ENCODE peak calls at places on chromosomes 13 and 19, in six cellular contexts. N is spleen, V is stomach, E is A549, O is heart left ventricle, K is endothelial cell of umbilical vein. Y is an unnamed sample.

GRCh38 chr13:31905896-31906295 is 125.7 kb upstream of the FRY start:
- DNase-seq in K (no peak), N (no peak), V (no peak), E (no peak), O (no peak), Y (no peak)

GRCh38 chr13:79591493-79591892 is 110.5 kb downstream of the NDFIP2 start:
- DNase-seq in N (no peak), K (no peak), V (no peak), E (no peak), O (no peak), Y (no peak)

GRCh38 chr19:30229524-30230174 is 142.5 kb upstream of the ZNF536 start:
- DNase-seq in V (no peak), N (no peak), K (no peak), E (no peak), O (no peak), Y (no peak)

GRCh38 chr13:110103026-110103425 is 203.9 kb downstream of the COL4A1 start:
- DNase-seq in E (no peak), K (no peak), V (no peak), O (no peak), N (no peak), Y (no peak)

GRCh38 chr13:98582947-98583346 is 6.0 kb upstream of the STK24 start:
- DNase-seq in E (no peak), O (no peak), K (no peak), N (no peak), V (no peak), Y (no peak)

GRCh38 chr13:23901365-23901764 is 4.1 kb upstream of the C1QTNF9B start:
- DNase-seq in V (no peak), E (no peak), O (no peak), K (peak; percentile 22), N (no peak), Y (no peak)

GRCh38 chr13:25137624-25137892 is 34.5 kb downstream of the AMER2 start:
- DNase-seq in N (no peak), K (no peak), E (no peak), O (no peak), V (no peak), Y (no peak)

GRCh38 chr19:33688657-33688992 is 66.9 kb downstream of the CHST8 start:
- DNase-seq in E (no peak), V (no peak), K (no peak), O (no peak), N (peak; percentile 59), Y (no peak)

GRCh38 chr19:55553217-55554182 is 8.2 kb upstream of the SBK3 start:
- DNase-seq in K (no peak), O (no peak), E (no peak), N (no peak), V (no peak), Y (no peak)

GRCh38 chr13:54124700-54125099 is 1096.1 kb downstream of the OLFM4 start:
- DNase-seq in K (no peak), V (no peak), O (no peak), E (no peak), N (no peak), Y (no peak)

GRCh38 chr19:51246153-51246552 is 4.7 kb upstream of the SIGLECL1 start:
- DNase-seq in N (no peak), O (no peak), V (no peak), E (no peak), K (no peak), Y (no peak)

GRCh38 chr13:113062691-113063090 is 42.9 kb upstream of the F7 start:
- DNase-seq in V (no peak), O (no peak), K (no peak), E (no peak), N (no peak), Y (no peak)

GRCh38 chr13:50130686-50131051 is 115.4 kb downstream of the KCNRG start:
- DNase-seq in O (peak; percentile 50), N (peak; percentile 84), E (peak; percentile 8), V (no peak), K (peak; percentile 53), Y (peak; percentile 59)

GRCh38 chr13:110560606-110561334 is 752 bp downstream of the RAB20 start:
- DNase-seq in K (peak; percentile 38), V (peak; percentile 57), O (peak; percentile 51), N (no peak), E (no peak), Y (no peak)

GRCh38 chr13:89066868-89067466 is 1395.8 kb downstream of the SLITRK5 start:
- DNase-seq in K (no peak), E (peak; percentile 0), N (no peak), V (no peak), O (no peak), Y (no peak)

GRCh38 chr13:32731576-32731975 is 145.3 kb downstream of the PDS5B start:
- DNase-seq in V (no peak), K (peak; percentile 71), N (no peak), O (no peak), E (no peak), Y (no peak)

GRCh38 chr19:11554160-11554559 is 4.9 kb downstream of the ELOF1 start:
- DNase-seq in N (no peak), V (no peak), E (no peak), O (no peak), K (no peak), Y (peak; percentile 80)

GRCh38 chr13:45257638-45258338 is 56.9 kb upstream of the KCTD4 start:
- DNase-seq in N (no peak), K (no peak), V (no peak), E (no peak), O (no peak), Y (no peak)

GRCh38 chr13:19056984-19057490 is 124.6 kb downstream of the TUBA3C start:
- DNase-seq in V (no peak), E (no peak), N (peak; percentile 64), K (no peak), O (no peak), Y (no peak)

GRCh38 chr13:106424805-106425204 is 110.7 kb downstream of the EFNB2 start:
- DNase-seq in O (no peak), N (no peak), E (no peak), K (no peak), V (no peak), Y (no peak)

GRCh38 chr13:51729853-51730553 is 74.0 kb downstream of the DHRS12 start:
- DNase-seq in E (no peak), N (no peak), V (no peak), K (peak; percentile 71), O (peak; percentile 47), Y (no peak)

GRCh38 chr13:94028234-94029145 is 451.0 kb downstream of the DCT start:
- DNase-seq in K (no peak), O (no peak), E (no peak), N (no peak), V (no peak), Y (no peak)

GRCh38 chr19:2519482-2519881 is 43.6 kb downstream of the GADD45B start:
- DNase-seq in O (no peak), E (no peak), K (no peak), N (no peak), V (no peak), Y (no peak)

GRCh38 chr19:16233081-16233776 is 35.5 kb downstream of the AP1M1 start:
- DNase-seq in V (no peak), N (no peak), E (no peak), O (no peak), K (no peak), Y (no peak)

GRCh38 chr19:36210497-36210896 is 4.0 kb downstream of the ZNF565 start:
- DNase-seq in E (no peak), N (no peak), K (no peak), O (no peak), V (no peak), Y (no peak)

DNA sequence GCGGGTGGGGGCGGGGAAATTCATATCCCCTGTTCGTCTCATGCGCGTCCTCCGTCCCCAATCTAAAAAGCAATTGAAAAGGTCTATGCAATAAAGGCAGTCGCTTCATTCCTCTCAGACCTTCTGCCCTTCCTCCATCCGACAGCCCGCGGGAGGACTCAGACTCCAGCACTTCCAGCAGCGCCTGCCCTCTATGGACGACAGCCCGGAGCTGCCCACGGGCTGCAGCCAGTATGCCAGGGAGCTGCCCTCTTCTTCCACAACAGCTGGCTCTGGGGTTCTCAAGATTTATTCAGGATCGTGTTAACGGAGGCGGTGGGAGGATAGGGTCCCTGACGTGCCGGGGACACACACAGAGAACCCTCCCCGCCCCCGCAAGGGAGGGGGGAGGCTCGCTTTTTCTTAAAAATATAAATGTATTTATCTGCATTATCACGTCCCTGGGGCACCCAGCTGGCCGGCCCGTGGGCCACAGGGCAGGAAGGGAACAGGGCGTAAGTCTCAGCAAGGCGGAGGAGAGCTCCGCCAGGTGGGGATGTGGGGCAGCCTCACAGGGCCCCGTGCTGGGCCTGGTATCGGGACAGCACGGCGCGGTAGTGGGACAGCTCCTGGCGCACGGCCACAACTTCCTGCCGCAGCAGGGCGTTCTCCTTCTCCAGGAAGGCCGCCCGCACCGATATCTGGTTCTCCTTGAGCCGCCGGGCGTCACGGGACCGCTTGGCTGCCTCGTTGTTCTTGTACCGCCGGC is 6.7 kb downstream of the DBP start:
- DNase-seq in V (peak; percentile 95), E (no peak), O (peak; percentile 90), K (peak; percentile 70), N (peak; percentile 91), Y (peak; percentile 85)
- TF ChIP-seq CTCF in V (peak; percentile 26), E (no peak), O (peak; percentile 29), K (peak; percentile 33), N (no peak), Y (no peak)

DNA sequence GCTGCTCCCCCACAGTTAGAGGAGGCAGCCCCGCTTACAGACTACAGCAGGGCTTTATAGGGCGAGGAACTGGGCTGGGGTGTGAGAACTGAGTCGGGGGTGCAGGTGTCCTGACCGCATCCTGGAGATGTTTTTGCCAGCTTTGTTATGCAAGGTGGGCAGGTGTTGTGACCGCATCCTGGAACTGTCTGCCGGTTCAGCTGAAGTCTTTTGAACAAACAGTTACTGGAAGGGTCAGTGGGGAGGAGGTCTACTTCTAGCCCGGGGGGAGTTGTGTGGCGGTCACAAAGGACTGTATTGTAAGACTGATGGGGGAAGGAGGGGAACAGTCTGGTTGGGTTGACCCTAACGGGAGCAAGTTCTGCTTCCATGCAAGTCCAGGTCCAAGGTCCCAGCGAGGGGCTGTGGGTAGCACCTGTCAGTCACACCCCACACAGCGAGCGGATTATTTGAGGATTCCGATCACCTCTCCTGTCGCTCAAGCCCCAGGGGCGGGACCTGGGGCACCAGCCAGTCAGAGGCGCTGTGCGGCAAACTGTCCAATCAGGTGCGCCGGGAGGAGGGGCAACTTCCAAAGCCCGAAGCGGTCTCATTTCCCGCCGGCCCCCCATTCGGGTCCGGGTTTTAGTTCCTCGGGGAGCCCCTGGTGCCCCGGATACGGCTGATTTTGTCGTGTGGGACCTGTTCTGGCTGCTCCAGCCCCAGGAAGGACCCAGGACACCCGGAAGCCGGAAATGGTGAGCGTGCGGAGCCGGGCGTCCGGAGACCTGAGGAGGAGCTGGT is at the start of gene ZNF101:
- DNase-seq in E (peak; percentile 74), N (peak; percentile 97), K (peak; percentile 91), V (peak; percentile 93), O (peak; percentile 96), Y (peak; percentile 98)
- TF ChIP-seq POLR2A in E (peak; percentile 37), N (peak; percentile 15), K (no peak), V (no peak), O (no peak), Y (peak; percentile 25)

DNA sequence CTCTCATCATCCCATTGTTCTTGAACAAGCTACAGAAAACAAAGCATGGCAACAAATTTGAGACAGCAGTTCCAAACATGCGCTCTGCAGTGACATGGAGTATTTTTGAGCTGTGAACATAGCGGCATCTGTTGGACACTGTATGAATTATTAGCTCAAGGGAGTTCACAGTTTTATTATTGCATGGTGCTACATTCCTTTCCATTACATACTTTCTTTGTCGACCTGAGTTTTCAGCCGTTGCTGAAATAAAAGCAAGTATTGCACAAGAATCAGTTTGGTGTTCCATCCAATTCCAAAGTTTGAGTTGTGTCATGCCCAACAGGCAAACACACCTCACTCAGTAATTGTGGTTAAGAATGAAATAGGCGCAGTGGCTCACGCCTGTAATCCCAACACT is 30.1 kb upstream of the METTL21C start:
- DNase-seq in N (no peak), E (peak; percentile 17), V (no peak), K (peak; percentile 76), O (no peak), Y (no peak)
- TF ChIP-seq CTCF in N (no peak), E (peak; percentile 59), V (peak; percentile 6), K (peak; percentile 42), O (peak; percentile 20), Y (no peak)

GRCh38 chr13:41059896-41060722 is 1.2 kb upstream of the WBP4 start:
- DNase-seq in V (peak; percentile 87), E (peak; percentile 53), N (peak; percentile 94), K (peak; percentile 90), O (peak; percentile 95), Y (peak; percentile 84)
- TF ChIP-seq POLR2A in V (no peak), E (peak; percentile 53), N (peak; percentile 45), K (peak; percentile 30), O (no peak), Y (peak; percentile 21)

Y was measured in Peyer's patch.